ENCODE peak calls at places on chromosomes 12 and 14, in five cellular contexts. X is GM12878, N is HepG2, O is SK-N-SH, Z is K562. D is an unnamed sample.

GRCh38 chr12:130634866-130635265 is 81.2 kb downstream of the RIMBP2 start:
- DNase-seq in X (no peak), Z (no peak), O (no peak), N (no peak), D (no peak)

GRCh38 chr12:18123707-18124106 is 33.7 kb upstream of the RERGL start:
- DNase-seq in O (no peak), N (no peak), X (no peak), Z (no peak), D (no peak)

GRCh38 chr12:116924558-116925453 is 14.1 kb downstream of the FBXW8 start:
- DNase-seq in Z (no peak), O (no peak), X (peak; percentile 58), N (peak; percentile 51), D (no peak)

GRCh38 chr12:51270847-51271518 is 768 bp upstream of the SMAGP start:
- DNase-seq in Z (no peak), N (peak; percentile 56), X (no peak), O (no peak), D (no peak)

GRCh38 chr12:62291888-62292760 is 31.9 kb downstream of the USP15 start:
- DNase-seq in N (peak; percentile 9), X (no peak), Z (no peak), O (no peak), D (no peak)

GRCh38 chr12:76890407-76891143 is 11.8 kb upstream of the CSRP2 start:
- DNase-seq in Z (no peak), O (no peak), X (no peak), N (no peak), D (no peak)

GRCh38 chr12:111645433-111645832 is 40.3 kb downstream of the BRAP start:
- DNase-seq in X (no peak), O (no peak), Z (no peak), N (no peak), D (no peak)

GRCh38 chr14:59243174-59243573 is 54.7 kb downstream of the DAAM1 start:
- DNase-seq in O (no peak), N (peak; percentile 43), Z (no peak), X (no peak), D (no peak)

GRCh38 chr14:22986508-22987054 is 4.2 kb upstream of the AJUBA start:
- DNase-seq in O (peak; percentile 79), N (peak; percentile 93), Z (peak; percentile 77), X (no peak), D (peak; percentile 79)

GRCh38 chr12:57802607-57803006 is 15.9 kb downstream of the AVIL start:
- DNase-seq in O (no peak), N (no peak), X (no peak), Z (no peak), D (no peak)

GRCh38 chr12:23950011-23950774 is 723 bp upstream of the SOX5 start:
- DNase-seq in X (no peak), Z (no peak), N (peak; percentile 31), O (peak; percentile 21), D (peak; percentile 17)

GRCh38 chr12:51827925-51828818 is 20.3 kb downstream of the FIGNL2 start:
- DNase-seq in N (no peak), Z (no peak), X (no peak), O (no peak), D (no peak)

GRCh38 chr12:53222170-53223005 is 9.6 kb downstream of the RARG start:
- DNase-seq in X (no peak), N (no peak), O (peak; percentile 80), Z (no peak), D (no peak)

GRCh38 chr12:76311796-76312195 is 36.4 kb downstream of the BBS10 start:
- DNase-seq in Z (no peak), N (no peak), X (no peak), O (no peak), D (no peak)

GRCh38 chr14:89648510-89648909 is 231.5 kb upstream of the FOXN3 start:
- DNase-seq in O (no peak), N (peak; percentile 20), X (no peak), Z (no peak), D (no peak)

GRCh38 chr14:38808734-38809455 is 294.1 kb downstream of the SEC23A start:
- DNase-seq in X (no peak), N (peak; percentile 21), O (no peak), Z (no peak), D (no peak)

GRCh38 chr14:91349481-91350074 is 68.0 kb downstream of the CCDC88C start:
- DNase-seq in N (no peak), X (peak; percentile 85), O (no peak), Z (no peak), D (no peak)

GRCh38 chr12:58757422-58757821 is 162.9 kb downstream of the LRIG3 start:
- DNase-seq in Z (no peak), O (no peak), N (no peak), X (no peak), D (no peak)

GRCh38 chr12:88934163-88934747 is 354.0 kb upstream of the KITLG start:
- DNase-seq in Z (no peak), X (no peak), N (no peak), O (no peak), D (no peak)

GRCh38 chr12:70603044-70603443 is 34.2 kb downstream of the PTPRB start:
- DNase-seq in X (no peak), N (no peak), Z (no peak), O (no peak), D (no peak)

DNA sequence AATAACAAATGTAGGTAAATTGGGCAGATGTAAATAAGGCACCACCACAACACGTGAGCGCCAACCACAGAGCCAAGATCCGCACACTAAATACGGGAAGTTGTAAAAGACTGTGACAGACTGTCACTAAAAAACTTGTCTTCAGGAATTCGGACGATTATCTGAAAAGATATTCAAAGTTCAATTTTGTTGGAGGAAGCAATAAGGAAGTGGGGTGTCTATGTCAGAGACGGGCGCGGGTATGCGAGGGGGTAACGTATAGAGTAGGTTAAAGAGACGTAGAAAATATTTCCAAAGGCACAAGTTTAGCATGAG is 1.5 kb upstream of the HSP90B1 start:
- DNase-seq in O (no peak), X (peak; percentile 80), N (no peak), Z (no peak), D (no peak)
- TF ChIP-seq FOXM1 in O (no peak), X (peak; percentile 89), N (no peak), Z (no peak), D (no peak)

GRCh38 chr12:6360080-6360571 is 15.2 kb downstream of the SCNN1A start:
- DNase-seq in N (peak; percentile 59), X (no peak), Z (no peak), O (no peak), D (no peak)
- TF ChIP-seq FOXM1 in N (no peak), X (no peak), Z (no peak), O (no peak), D (no peak)

GRCh38 chr12:104655059-104655609 is 198.4 kb downstream of the CHST11 start:
- DNase-seq in O (no peak), Z (no peak), X (no peak), N (no peak), D (no peak)
- TF ChIP-seq FOXM1 in O (no peak), Z (no peak), X (no peak), N (no peak), D (no peak)

GRCh38 chr14:68786491-68787234 is 6.2 kb downstream of the ZFP36L1 start:
- DNase-seq in Z (no peak), X (no peak), N (no peak), O (no peak), D (no peak)
- TF ChIP-seq FOXM1 in Z (no peak), X (no peak), N (no peak), O (no peak), D (no peak)

GRCh38 chr12:101962486-101962885 is 85.1 kb downstream of the DRAM1 start:
- DNase-seq in Z (no peak), N (no peak), X (no peak), O (no peak), D (no peak)
- TF ChIP-seq FOXM1 in Z (no peak), N (no peak), X (no peak), O (no peak), D (no peak)

DNA sequence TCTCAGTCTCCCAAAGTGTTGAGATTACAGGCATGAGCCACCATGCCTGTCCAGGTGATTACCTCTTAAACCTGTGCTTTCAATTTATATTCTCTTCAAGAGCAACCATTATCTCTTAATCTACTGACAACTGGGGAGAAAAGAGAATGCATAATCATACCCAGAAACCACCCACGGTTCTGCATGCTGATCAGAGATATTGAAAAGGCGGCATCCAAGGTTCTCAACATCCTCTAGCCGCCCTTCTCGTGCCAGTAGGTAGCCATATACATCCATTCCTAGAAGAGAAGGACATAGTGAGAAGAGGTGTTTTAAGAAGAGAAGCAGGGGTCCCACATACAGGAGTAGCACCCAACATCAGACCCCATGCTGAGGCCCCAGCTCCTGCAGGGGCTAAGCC is 20.8 kb downstream of the ANAPC7 start:
- DNase-seq in O (no peak), Z (no peak), X (no peak), N (no peak), D (no peak)
- TF ChIP-seq FOXM1 in O (no peak), Z (no peak), X (no peak), N (no peak), D (no peak)

GRCh38 chr12:8665729-8666128 is 3.1 kb upstream of the MFAP5 start:
- DNase-seq in X (no peak), N (no peak), Z (no peak), O (no peak), D (no peak)

GRCh38 chr12:8661016-8661415 is 1.6 kb downstream of the MFAP5 start:
- DNase-seq in N (no peak), Z (no peak), O (no peak), X (no peak), D (no peak)

GRCh38 chr12:8661751-8662150 is 875 bp downstream of the MFAP5 start:
- DNase-seq in X (no peak), N (no peak), Z (no peak), O (no peak), D (no peak)

GRCh38 chr12:8664228-8664963 is 1.8 kb upstream of the MFAP5 start:
- DNase-seq in N (no peak), Z (no peak), X (no peak), O (no peak), D (no peak)

DNA sequence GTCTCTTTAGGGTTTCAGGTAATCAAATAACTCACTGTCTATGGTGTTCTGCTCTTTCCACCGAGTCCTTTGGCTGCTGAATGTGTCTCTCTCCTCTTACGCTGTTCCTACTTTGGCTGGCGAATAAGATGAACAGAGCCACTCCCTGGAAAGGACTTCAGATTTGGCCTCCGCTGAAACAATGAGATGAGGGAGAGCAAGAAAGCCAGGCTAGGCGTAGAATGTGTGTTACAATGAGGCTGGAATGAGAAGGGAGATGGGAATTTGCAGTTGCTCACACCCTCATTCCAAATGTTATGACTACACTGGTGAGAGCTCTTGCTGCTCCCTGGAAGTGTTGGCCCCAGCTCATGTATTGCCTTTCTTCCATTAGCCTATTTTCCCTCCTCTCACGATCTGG is at the start of gene MFAP5:
- DNase-seq in X (no peak), N (no peak), Z (no peak), O (no peak), D (no peak)
- TF ChIP-seq FOXM1 in X (no peak), N (no peak), Z (no peak), O (no peak), D (no peak)

D was measured in HEK293T.